ENCODE peak calls at places on chromosome 11, in ten cellular contexts. O, N, E, T, J, Z, G, H, V and K are unnamed samples.

GRCh38 chr11:63564056-63564784 is 1.0 kb upstream of the PLAAT2 start:
- DNase-seq in J (no peak), Z (no peak), O (no peak), N (peak; percentile 18), E (no peak), V (no peak), T (no peak), G (no peak), H (no peak), K (no peak)

GRCh38 chr11:77090373-77091111 is 12.1 kb upstream of the OMP start:
- DNase-seq in G (peak; percentile 55), N (no peak), T (no peak), O (no peak), J (peak; percentile 9), E (no peak), Z (no peak), H (no peak), V (no peak), K (no peak)

GRCh38 chr11:93959663-93960062 is 61.5 kb upstream of the HEPHL1 start:
- DNase-seq in N (no peak), Z (no peak), V (no peak), G (no peak), O (no peak), T (no peak), H (no peak), J (no peak), E (no peak), K (no peak)

GRCh38 chr11:115905331-115905730 is 401.1 kb upstream of the CADM1 start:
- DNase-seq in O (no peak), N (no peak), H (no peak), Z (no peak), E (no peak), T (no peak), G (no peak), J (no peak), V (no peak), K (no peak)

GRCh38 chr11:124543145-124543544 is 309 bp downstream of the OR8B12 start:
- DNase-seq in V (no peak), T (no peak), Z (no peak), H (no peak), N (no peak), O (no peak), E (no peak), G (no peak), J (no peak), K (no peak)

GRCh38 chr11:81986556-81987161 is 747.0 kb downstream of the FAM181B start:
- DNase-seq in H (no peak), G (no peak), J (no peak), O (no peak), N (no peak), T (no peak), E (no peak), V (no peak), Z (no peak), K (no peak)

GRCh38 chr11:131683666-131684065 is 313.3 kb downstream of the NTM start:
- DNase-seq in O (no peak), N (no peak), J (no peak), Z (no peak), G (no peak), T (no peak), H (no peak), V (no peak), E (no peak), K (no peak)

GRCh38 chr11:11169715-11170351 is 183.2 kb downstream of the CSNK2A3 start:
- DNase-seq in H (no peak), J (no peak), T (no peak), E (no peak), G (no peak), V (no peak), N (no peak), Z (no peak), O (no peak), K (no peak)

GRCh38 chr11:47236482-47236881 is 12.1 kb downstream of the ACP2 start:
- DNase-seq in O (peak; percentile 43), H (no peak), G (no peak), T (no peak), Z (no peak), E (no peak), J (no peak), V (no peak), N (peak; percentile 1), K (no peak)